ENCODE peak calls at places on chromosomes 1 and 21, in six cellular contexts. G is KG1, X is KBM-7, Q is cardiac fibroblast, R is EH, S is endodermal cell. W is an unnamed sample.

GRCh38 chr1:18278953-18279712 is 171.5 kb downstream of the IGSF21 start:
- DNase-seq in G (no peak), X (no peak), Q (no peak), R (no peak), S (peak), W (no peak)

GRCh38 chr1:110207831-110208230 is 2.3 kb upstream of the KCNC4 start:
- DNase-seq in G (peak), X (peak), Q (peak), R (peak), S (peak), W (peak)

GRCh38 chr1:228906461-228906860 is 171.2 kb downstream of the RHOU start:
- DNase-seq in G (no peak), X (no peak), Q (no peak), R (no peak), S (no peak), W (no peak)

GRCh38 chr1:10806966-10807365 is 10.5 kb upstream of the CASZ1 start:
- DNase-seq in G (no peak), X (no peak), Q (no peak), R (no peak), S (no peak), W (no peak)

GRCh38 chr1:14037101-14037807 is 337.3 kb downstream of the PRDM2 start:
- DNase-seq in G (no peak), X (no peak), Q (no peak), R (no peak), S (no peak), W (no peak)

GRCh38 chr1:228022571-228023293 is 15.9 kb downstream of the WNT3A start:
- DNase-seq in G (no peak), X (no peak), Q (no peak), R (no peak), S (peak), W (no peak)

GRCh38 chr1:226736001-226736907 is 2.8 kb downstream of the ITPKB start:
- DNase-seq in G (no peak), X (no peak), Q (no peak), R (no peak), S (peak), W (no peak)

GRCh38 chr1:85806236-85806965 is 98.2 kb upstream of the ZNHIT6 start:
- DNase-seq in G (no peak), X (no peak), Q (peak), R (no peak), S (no peak), W (no peak)

GRCh38 chr1:83931658-83932253 is 67.2 kb downstream of the TTLL7 start:
- DNase-seq in G (peak), X (peak), Q (peak), R (peak), S (no peak), W (peak)

GRCh38 chr1:224846119-224846907 is 83.2 kb upstream of the DNAH14 start:
- DNase-seq in G (no peak), X (no peak), Q (no peak), R (no peak), S (peak), W (no peak)

GRCh38 chr1:40301541-40302299 is 15.4 kb downstream of the COL9A2 start:
- DNase-seq in G (no peak), X (no peak), Q (no peak), R (no peak), S (no peak), W (no peak)

GRCh38 chr1:22953392-22954141 is 19.1 kb downstream of the LACTBL1 start:
- DNase-seq in G (no peak), X (no peak), Q (no peak), R (no peak), S (no peak), W (no peak)

GRCh38 chr1:59107516-59107915 is 189.4 kb upstream of the FGGY start:
- DNase-seq in G (no peak), X (no peak), Q (peak), R (no peak), S (no peak), W (peak)

GRCh38 chr1:48810740-48811139 is 34.0 kb upstream of the BEND5 start:
- DNase-seq in G (no peak), X (no peak), Q (no peak), R (no peak), S (no peak), W (no peak)

GRCh38 chr1:43974443-43975248 is at the start of gene ATP6V0B:
- DNase-seq in G (peak), X (peak), Q (peak), R (peak), S (peak), W (peak)

GRCh38 chr1:167059045-167059728 is 31.0 kb downstream of the GPA33 start:
- DNase-seq in G (peak), X (peak), Q (peak), R (peak), S (peak), W (peak)

GRCh38 chr1:1616045-1616821 is 933 bp downstream of the MIB2 start:
- DNase-seq in G (no peak), X (no peak), Q (peak), R (peak), S (peak), W (no peak)

GRCh38 chr1:42765832-42766722 is 751 bp downstream of the P3H1 start:
- DNase-seq in G (peak), X (peak), Q (peak), R (peak), S (peak), W (peak)

GRCh38 chr21:42109873-42110525 is 38.9 kb downstream of the UMODL1 start:
- DNase-seq in G (no peak), X (no peak), Q (no peak), R (no peak), S (no peak), W (no peak)

GRCh38 chr1:18781031-18781430 is 78.4 kb downstream of the TAS1R2 start:
- DNase-seq in G (no peak), X (no peak), Q (no peak), R (no peak), S (no peak), W (no peak)

GRCh38 chr1:200036616-200037270 is 9.2 kb downstream of the NR5A2 start:
- DNase-seq in G (no peak), X (no peak), Q (no peak), R (no peak), S (peak), W (no peak)

GRCh38 chr1:62321438-62321837 is 2.2 kb upstream of the KANK4 start:
- DNase-seq in G (no peak), X (no peak), Q (peak), R (peak), S (no peak), W (peak)

GRCh38 chr21:34545079-34545884 is 33.3 kb upstream of the KCNE1 start:
- DNase-seq in G (peak), X (peak), Q (peak), R (peak), S (peak), W (no peak)

GRCh38 chr1:184513966-184514365 is 127.1 kb downstream of the C1orf21 start:
- DNase-seq in G (no peak), X (no peak), Q (peak), R (peak), S (no peak), W (peak)

GRCh38 chr1:22196041-22196440 is 53.1 kb upstream of the WNT4 start:
- DNase-seq in G (no peak), X (no peak), Q (no peak), R (no peak), S (no peak), W (no peak)

GRCh38 chr1:229431270-229432115 is 2.4 kb downstream of the ACTA1 start:
- DNase-seq in G (no peak), X (no peak), Q (no peak), R (no peak), S (peak), W (no peak)

GRCh38 chr1:228986093-228986904 is 251.0 kb downstream of the RHOU start:
- DNase-seq in G (no peak), X (no peak), Q (no peak), R (no peak), S (peak), W (peak)

W was measured in MCF 10A.